ENCODE peak calls at places on chromosome 12, in five cellular contexts. E is RWPE1, I is testis, W is fibroblast of lung, N is HCT116. S is an unnamed sample.

GRCh38 chr12:127555071-127555470 is 711.9 kb upstream of the TMEM132C start:
- DNase-seq in E (no peak), I (no peak), W (no peak), N (no peak), S (no peak)

GRCh38 chr12:91098942-91099341 is 12.4 kb downstream of the LUM start:
- DNase-seq in E (no peak), N (peak), I (peak), W (peak), S (no peak)

GRCh38 chr12:119666900-119667576 is 895 bp upstream of the PRKAB1 start:
- DNase-seq in N (no peak), W (no peak), I (no peak), E (no peak), S (no peak)

GRCh38 chr12:85191-85666 is 18.7 kb downstream of the IQSEC3 start:
- DNase-seq in N (no peak), W (no peak), E (no peak), I (no peak), S (peak)

GRCh38 chr12:1688086-1688710 is 2.7 kb upstream of the ADIPOR2 start:
- DNase-seq in W (no peak), N (no peak), E (no peak), I (no peak), S (no peak)

GRCh38 chr12:54700301-54700700 is 52.1 kb upstream of the DCD start:
- DNase-seq in I (no peak), N (no peak), E (no peak), W (no peak), S (no peak)

GRCh38 chr12:6532927-6533652 is 1.2 kb upstream of the GAPDH start:
- DNase-seq in N (no peak), I (peak), E (peak), W (peak), S (peak)

GRCh38 chr12:14841761-14842160 is 1.6 kb downstream of the ART4 start:
- DNase-seq in W (peak), E (peak), I (no peak), N (no peak), S (peak)

GRCh38 chr12:106051853-106052531 is 86.8 kb downstream of the NUAK1 start:
- DNase-seq in N (no peak), E (no peak), W (peak), I (no peak), S (no peak)

GRCh38 chr12:126191037-126191891 is 1126.0 kb downstream of the AACS start:
- DNase-seq in E (no peak), N (no peak), I (no peak), W (peak), S (no peak)

GRCh38 chr12:1540690-1541089 is 53.7 kb downstream of the FBXL14 start:
- DNase-seq in E (peak), I (no peak), W (peak), N (peak), S (no peak)

GRCh38 chr12:109710747-109711595 is 2.7 kb upstream of the FAM222A start:
- DNase-seq in N (no peak), E (no peak), I (no peak), W (no peak), S (no peak)

GRCh38 chr12:51972849-51973273 is 21.4 kb downstream of the ACVR1B start:
- DNase-seq in N (no peak), W (peak), I (peak), E (peak), S (peak)

GRCh38 chr12:56188116-56188785 is 1.0 kb downstream of the SMARCC2 start:
- DNase-seq in E (no peak), N (no peak), W (no peak), I (no peak), S (no peak)

GRCh38 chr12:96132819-96133218 is 61.4 kb upstream of the ELK3 start:
- DNase-seq in N (no peak), W (no peak), I (no peak), E (no peak), S (no peak)

GRCh38 chr12:50297996-50298395 is 14.7 kb upstream of the LIMA1 start:
- DNase-seq in N (no peak), E (no peak), I (no peak), W (no peak), S (no peak)

GRCh38 chr12:13200841-13201240 is 4.3 kb downstream of the EMP1 start:
- DNase-seq in N (no peak), I (no peak), W (no peak), E (no peak), S (no peak)

GRCh38 chr12:32134144-32134888 is 27.7 kb downstream of the BICD1 start:
- DNase-seq in N (no peak), W (peak), E (no peak), I (no peak), S (no peak)

GRCh38 chr12:110180591-110181005 is 56.4 kb downstream of the IFT81 start:
- DNase-seq in I (no peak), W (peak), N (no peak), E (no peak), S (no peak)

GRCh38 chr12:22631863-22632463 is 7.0 kb downstream of the ETNK1 start:
- DNase-seq in E (no peak), W (no peak), I (no peak), N (no peak), S (no peak)

GRCh38 chr12:15556411-15556810 is 232.8 kb downstream of the EPS8 start:
- DNase-seq in N (no peak), W (peak), I (no peak), E (no peak), S (no peak)

GRCh38 chr12:29735604-29736003 is 48.1 kb downstream of the TMTC1 start:
- DNase-seq in I (no peak), N (no peak), W (no peak), E (no peak), S (no peak)

GRCh38 chr12:76199808-76200207 is 115.3 kb upstream of the NAP1L1 start:
- DNase-seq in N (no peak), E (no peak), I (no peak), W (peak), S (no peak)

GRCh38 chr12:92943482-92944250 is 14.6 kb upstream of the EEA1 start:
- DNase-seq in I (no peak), N (no peak), W (peak), E (no peak), S (no peak)

GRCh38 chr12:5907812-5908211 is 37.2 kb downstream of the ANO2 start:
- DNase-seq in W (no peak), N (no peak), I (no peak), E (no peak), S (peak)

GRCh38 chr12:77087427-77087826 is 22.1 kb upstream of the E2F7 start:
- DNase-seq in N (no peak), I (no peak), E (no peak), W (peak), S (no peak)

GRCh38 chr12:12376636-12377448 is 20.0 kb downstream of the BORCS5 start:
- DNase-seq in W (peak), N (peak), E (peak), I (no peak), S (no peak)

GRCh38 chr12:5003025-5003666 is 40.5 kb upstream of the KCNA5 start:
- DNase-seq in I (peak), W (peak), E (peak), N (peak), S (no peak)

GRCh38 chr12:2574536-2574935 is 220.2 kb upstream of the FKBP4 start:
- DNase-seq in N (no peak), W (no peak), I (no peak), E (no peak), S (no peak)

GRCh38 chr12:27305673-27306504 is 26.7 kb upstream of the BMAL2 start:
- DNase-seq in I (no peak), N (peak), W (peak), E (peak), S (no peak)

GRCh38 chr12:131698286-131698685 is 12.6 kb upstream of the SFSWAP start:
- DNase-seq in E (no peak), N (no peak), W (no peak), I (no peak), S (no peak)

GRCh38 chr12:11798856-11799530 is 149.5 kb downstream of the ETV6 start:
- DNase-seq in E (peak), I (no peak), W (peak), N (no peak), S (no peak)

GRCh38 chr12:65561798-65562382 is 262.4 kb upstream of the HMGA2 start:
- DNase-seq in W (peak), N (no peak), I (no peak), E (no peak), S (no peak)

GRCh38 chr12:30977124-30977523 is 50.6 kb downstream of the TSPAN11 start:
- DNase-seq in N (no peak), I (no peak), W (no peak), E (no peak), S (no peak)

GRCh38 chr12:77795699-77796098 is 35.0 kb upstream of the NAV3 start:
- DNase-seq in W (peak), I (no peak), N (no peak), E (no peak), S (no peak)

DNA sequence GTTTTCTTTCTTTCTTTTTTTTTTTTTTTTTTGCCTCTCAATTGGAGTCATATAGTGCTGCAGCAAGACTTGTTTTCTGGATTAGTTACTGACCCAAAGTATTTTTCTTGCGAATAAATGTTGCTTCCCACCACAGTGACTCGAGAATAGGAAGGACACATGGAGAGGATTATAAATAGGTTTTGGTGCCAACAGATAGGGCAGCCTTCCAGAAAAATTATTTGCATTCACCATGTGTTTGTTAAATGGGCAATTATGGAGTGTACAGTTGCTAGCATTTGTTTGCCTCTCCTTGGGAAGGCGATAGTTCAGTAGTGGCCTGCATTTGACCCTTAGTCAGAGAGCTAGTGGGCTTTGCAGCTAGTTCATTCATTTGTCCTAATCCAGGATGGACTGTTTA is 67.3 kb downstream of the CHST11 start:
- DNase-seq in I (no peak), W (no peak), E (no peak), N (no peak), S (no peak)
- H3K27ac ChIP-seq in I (no peak), W (no peak), E (no peak), N (no peak), S (no peak)

GRCh38 chr12:123939716-123940626 is 32.7 kb downstream of the CCDC92 start:
- DNase-seq in N (no peak), W (no peak), I (no peak), E (no peak), S (no peak)
- TF ChIP-seq CTCF in N (no peak), W (no peak), I (no peak), E (no peak), S (no peak)

DNA sequence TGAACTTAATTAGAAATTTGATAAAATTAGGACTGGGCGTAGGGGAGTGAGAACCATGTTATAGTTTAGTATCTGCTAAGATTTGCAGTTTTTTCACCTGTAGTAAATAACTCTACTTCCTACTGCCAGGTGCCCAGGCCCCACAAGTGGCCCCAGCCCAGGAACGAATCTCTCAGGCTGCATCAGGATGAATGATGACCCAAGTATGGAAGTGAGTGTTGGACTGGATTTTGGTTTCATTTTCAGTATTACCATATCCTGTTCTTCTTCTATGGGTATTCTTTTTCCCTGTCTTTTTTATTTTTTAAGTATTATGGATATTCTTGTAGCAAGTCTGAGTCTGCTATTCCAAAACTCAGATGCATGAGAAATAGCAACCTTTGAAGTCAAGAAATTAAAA is 120.3 kb upstream of the BCAT1 start:
- DNase-seq in I (no peak), N (no peak), W (no peak), E (no peak), S (no peak)
- H3K27ac ChIP-seq in I (no peak), N (no peak), W (no peak), E (no peak), S (no peak)

DNA sequence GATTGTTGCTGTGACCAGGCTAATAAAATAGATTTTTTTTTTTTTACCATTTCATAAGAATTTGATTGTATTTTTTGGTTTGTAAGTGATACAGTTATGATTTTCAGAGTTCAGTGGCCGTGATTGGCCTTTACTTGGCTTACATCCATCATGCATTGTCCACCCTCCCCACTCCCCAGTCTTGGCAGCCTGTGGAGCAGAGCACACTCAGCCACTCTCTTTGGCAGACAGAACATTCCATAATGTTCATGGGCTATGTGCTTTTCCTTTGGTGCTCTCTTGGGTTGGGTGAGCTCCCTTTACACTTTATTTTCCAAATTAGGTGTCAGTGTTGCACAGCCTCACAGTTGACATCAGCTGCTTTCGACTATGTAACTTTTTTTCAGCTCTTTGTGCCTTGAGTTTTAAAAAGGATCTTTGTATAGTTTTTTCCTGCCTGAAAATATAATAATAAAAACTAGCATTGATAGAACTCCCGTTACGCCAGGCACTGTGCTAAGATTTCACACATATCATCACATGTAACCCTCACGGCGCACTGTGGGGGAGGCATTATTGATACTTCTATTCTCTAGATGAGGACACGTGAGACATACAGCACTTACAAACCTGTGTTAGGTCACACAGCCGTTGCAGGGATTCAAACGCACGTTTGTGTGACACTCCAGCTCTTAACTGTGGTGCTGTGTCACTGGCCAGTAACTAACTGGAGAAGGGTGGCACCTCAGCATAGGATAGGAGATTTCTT is 21.5 kb downstream of the SUDS3 start:
- DNase-seq in E (no peak), W (no peak), I (peak), N (no peak), S (no peak)
- TF ChIP-seq CTCF in E (no peak), W (no peak), I (no peak), N (no peak), S (no peak)